ENCODE peak calls at places on chromosome 20, in four cellular contexts. E is transverse colon; B is heart right ventricle; U is activated CD4-positive, alpha-beta T cell treated with anti-CD3 and anti-CD28 coated beads, Interleukin-2, amount 50 U/mL, for 48 hours. S is an unnamed sample.

GRCh38 chr20:59518881-59519706 is 85.2 kb upstream of the PHACTR3 start:
- DNase-seq in B (no peak), E (peak; percentile 16), U (peak; percentile 3), S (peak; percentile 23)

GRCh38 chr20:17969276-17969883 is 562 bp downstream of the MGME1 start:
- DNase-seq in B (peak; percentile 37), U (peak; percentile 50), E (peak; percentile 52), S (no peak)

GRCh38 chr20:25865715-25866656 is 169.3 kb upstream of the ZNF337 start:
- DNase-seq in B (peak; percentile 76), E (peak; percentile 71), U (peak; percentile 76), S (peak; percentile 74)

GRCh38 chr20:51223163-51223562 is 200.3 kb upstream of the KCNG1 start:
- DNase-seq in B (no peak), E (no peak), U (no peak), S (no peak)

GRCh38 chr20:12028771-12029170 is 111.1 kb downstream of the BTBD3 start:
- DNase-seq in U (no peak), E (no peak), B (no peak), S (no peak)

GRCh38 chr20:4305091-4305490 is 289.7 kb upstream of the RNF24 start:
- DNase-seq in B (no peak), U (no peak), E (no peak), S (no peak)

GRCh38 chr20:61639200-61639599 is 387.1 kb downstream of the CDH4 start:
- DNase-seq in B (no peak), E (no peak), U (no peak), S (no peak)

GRCh38 chr20:49140834-49141233 is 47.3 kb downstream of the STAU1 start:
- DNase-seq in B (no peak), U (no peak), E (no peak), S (no peak)

GRCh38 chr20:38935285-38935684 is 9.1 kb downstream of the FAM83D start:
- DNase-seq in E (no peak), U (no peak), B (no peak), S (no peak)

GRCh38 chr20:11705512-11705911 is 212.2 kb upstream of the BTBD3 start:
- DNase-seq in B (no peak), E (no peak), U (no peak), S (no peak)

S was measured in stimulated activated naive CD8-positive, alpha-beta T cell treated with anti-CD3 and anti-CD28 coated beads, Interleukin-15, amount 100 ng/mL, for 72 hours.